ENCODE peak calls at places on chromosomes 11 and 22, in six cellular contexts. One of them, this sample, is unnamed.

GRCh38 chr11:1854132-1854948 is 1.5 kb downstream of the LSP1 start:
- ATAC-seq in K562: no peak
- ATAC-seq in HCT116: no peak
- ATAC-seq in GM12878: peak
- ATAC-seq in HepG2: no peak
- ATAC-seq in upper lobe of left lung: no peak
- ATAC-seq in this sample: no peak

GRCh38 chr11:67266424-67267187 is at the start of gene GRK2:
- ATAC-seq in HCT116: peak
- ATAC-seq in HepG2: peak
- ATAC-seq in GM12878: peak
- ATAC-seq in K562: peak
- ATAC-seq in upper lobe of left lung: no peak
- ATAC-seq in this sample: peak

GRCh38 chr11:131640320-131640719 is 269.9 kb downstream of the NTM start:
- ATAC-seq in upper lobe of left lung: no peak
- ATAC-seq in HCT116: no peak
- ATAC-seq in GM12878: no peak
- ATAC-seq in K562: no peak
- ATAC-seq in HepG2: no peak
- ATAC-seq in this sample: no peak

GRCh38 chr11:77081976-77082836 is 15.4 kb downstream of the CAPN5 start:
- ATAC-seq in HepG2: peak
- ATAC-seq in GM12878: no peak
- ATAC-seq in K562: peak
- ATAC-seq in HCT116: no peak
- ATAC-seq in upper lobe of left lung: peak
- ATAC-seq in this sample: peak

GRCh38 chr22:31944700-31945477 is 554 bp downstream of the YWHAH start:
- ATAC-seq in upper lobe of left lung: peak
- ATAC-seq in HepG2: peak
- ATAC-seq in GM12878: peak
- ATAC-seq in K562: peak
- ATAC-seq in HCT116: peak
- ATAC-seq in this sample: peak

GRCh38 chr22:29004647-29005371 is 56.8 kb downstream of the C22orf31 start:
- ATAC-seq in upper lobe of left lung: peak
- ATAC-seq in HCT116: peak
- ATAC-seq in HepG2: peak
- ATAC-seq in K562: no peak
- ATAC-seq in GM12878: peak
- ATAC-seq in this sample: peak

GRCh38 chr11:75265851-75266531 is 25.4 kb downstream of the TPBGL start:
- ATAC-seq in HCT116: no peak
- ATAC-seq in upper lobe of left lung: no peak
- ATAC-seq in GM12878: no peak
- ATAC-seq in K562: no peak
- ATAC-seq in HepG2: peak
- ATAC-seq in this sample: peak

GRCh38 chr11:36702330-36703054 is 104.5 kb upstream of the RAG2 start:
- ATAC-seq in K562: peak
- ATAC-seq in HepG2: peak
- ATAC-seq in upper lobe of left lung: no peak
- ATAC-seq in HCT116: peak
- ATAC-seq in GM12878: peak
- ATAC-seq in this sample: peak

GRCh38 chr11:37632748-37633147 is 1034.7 kb upstream of the RAG2 start:
- ATAC-seq in HCT116: no peak
- ATAC-seq in GM12878: no peak
- ATAC-seq in HepG2: no peak
- ATAC-seq in K562: no peak
- ATAC-seq in upper lobe of left lung: no peak
- ATAC-seq in this sample: no peak

GRCh38 chr11:57434640-57435546 is 8.0 kb upstream of the SLC43A3 start:
- ATAC-seq in upper lobe of left lung: peak
- ATAC-seq in HepG2: peak
- ATAC-seq in K562: no peak
- ATAC-seq in HCT116: no peak
- ATAC-seq in GM12878: no peak
- ATAC-seq in this sample: peak

GRCh38 chr11:102005306-102005705 is 41.9 kb upstream of the CFAP300 start:
- ATAC-seq in HCT116: no peak
- ATAC-seq in upper lobe of left lung: no peak
- ATAC-seq in GM12878: no peak
- ATAC-seq in HepG2: no peak
- ATAC-seq in K562: no peak
- ATAC-seq in this sample: no peak

GRCh38 chr22:41595703-41596102 is 6.1 kb upstream of the PMM1 start:
- ATAC-seq in K562: no peak
- ATAC-seq in upper lobe of left lung: no peak
- ATAC-seq in GM12878: no peak
- ATAC-seq in HepG2: no peak
- ATAC-seq in HCT116: no peak
- ATAC-seq in this sample: no peak

GRCh38 chr11:86047275-86047991 is 21.5 kb downstream of the PICALM start:
- ATAC-seq in GM12878: peak
- ATAC-seq in HepG2: no peak
- ATAC-seq in HCT116: no peak
- ATAC-seq in K562: no peak
- ATAC-seq in upper lobe of left lung: no peak
- ATAC-seq in this sample: no peak

GRCh38 chr11:70319694-70320093 is 49.2 kb downstream of the PPFIA1 start:
- ATAC-seq in K562: no peak
- ATAC-seq in GM12878: no peak
- ATAC-seq in HCT116: no peak
- ATAC-seq in upper lobe of left lung: no peak
- ATAC-seq in HepG2: no peak
- ATAC-seq in this sample: no peak

GRCh38 chr11:2691991-2692841 is 7.6 kb downstream of the KCNQ1OT1 start:
- ATAC-seq in K562: peak
- ATAC-seq in HepG2: peak
- ATAC-seq in upper lobe of left lung: peak
- ATAC-seq in GM12878: peak
- ATAC-seq in HCT116: peak
- ATAC-seq in this sample: no peak

GRCh38 chr11:3687399-3687798 is 16.2 kb upstream of the CHRNA10 start:
- ATAC-seq in K562: no peak
- ATAC-seq in HepG2: no peak
- ATAC-seq in upper lobe of left lung: no peak
- ATAC-seq in HCT116: no peak
- ATAC-seq in GM12878: no peak
- ATAC-seq in this sample: no peak

GRCh38 chr22:22578702-22579424 is 19.8 kb upstream of the PRAME start:
- ATAC-seq in K562: peak
- ATAC-seq in upper lobe of left lung: no peak
- ATAC-seq in GM12878: no peak
- ATAC-seq in HCT116: no peak
- ATAC-seq in HepG2: no peak
- ATAC-seq in this sample: no peak

GRCh38 chr11:67027483-67027930 is 4.6 kb downstream of the SYT12 start:
- ATAC-seq in HCT116: no peak
- ATAC-seq in GM12878: peak
- ATAC-seq in HepG2: no peak
- ATAC-seq in K562: no peak
- ATAC-seq in upper lobe of left lung: no peak
- ATAC-seq in this sample: no peak

GRCh38 chr22:21857501-21857914 is 9.9 kb downstream of the MAPK1 start:
- ATAC-seq in K562: no peak
- ATAC-seq in upper lobe of left lung: no peak
- ATAC-seq in GM12878: peak
- ATAC-seq in HCT116: no peak
- ATAC-seq in HepG2: peak
- ATAC-seq in this sample: no peak

GRCh38 chr22:50304528-50305392 is 2.7 kb downstream of the PLXNB2 start:
- ATAC-seq in upper lobe of left lung: no peak
- ATAC-seq in K562: peak
- ATAC-seq in HCT116: no peak
- ATAC-seq in HepG2: no peak
- ATAC-seq in GM12878: peak
- ATAC-seq in this sample: no peak

GRCh38 chr22:49951001-49951677 is 9.4 kb upstream of the PIM3 start:
- ATAC-seq in HepG2: no peak
- ATAC-seq in K562: no peak
- ATAC-seq in HCT116: peak
- ATAC-seq in upper lobe of left lung: peak
- ATAC-seq in GM12878: peak
- ATAC-seq in this sample: no peak

GRCh38 chr11:101129203-101129943 is at the start of gene PGR:
- ATAC-seq in GM12878: no peak
- ATAC-seq in HCT116: no peak
- ATAC-seq in K562: peak
- ATAC-seq in upper lobe of left lung: peak
- ATAC-seq in HepG2: no peak
- ATAC-seq in this sample: peak

GRCh38 chr22:33906954-33907353 is 13.3 kb downstream of the LARGE1 start:
- ATAC-seq in upper lobe of left lung: no peak
- ATAC-seq in HepG2: no peak
- ATAC-seq in HCT116: no peak
- ATAC-seq in K562: no peak
- ATAC-seq in GM12878: no peak
- ATAC-seq in this sample: no peak

GRCh38 chr11:67644042-67644441 is 4.5 kb upstream of the TBX10 start:
- ATAC-seq in HCT116: no peak
- ATAC-seq in GM12878: no peak
- ATAC-seq in upper lobe of left lung: no peak
- ATAC-seq in K562: peak
- ATAC-seq in HepG2: no peak
- ATAC-seq in this sample: no peak

GRCh38 chr22:21758056-21758455 is 22.5 kb upstream of the YPEL1 start:
- ATAC-seq in HepG2: no peak
- ATAC-seq in K562: no peak
- ATAC-seq in upper lobe of left lung: no peak
- ATAC-seq in HCT116: no peak
- ATAC-seq in GM12878: no peak
- ATAC-seq in this sample: no peak

GRCh38 chr11:28146123-28146751 is 38.0 kb downstream of the METTL15 start:
- ATAC-seq in upper lobe of left lung: no peak
- ATAC-seq in HCT116: peak
- ATAC-seq in GM12878: peak
- ATAC-seq in HepG2: no peak
- ATAC-seq in K562: no peak
- ATAC-seq in this sample: peak

GRCh38 chr22:22820626-22821025 is 67.0 kb upstream of the IGLL5 start:
- ATAC-seq in HCT116: no peak
- ATAC-seq in upper lobe of left lung: no peak
- ATAC-seq in HepG2: no peak
- ATAC-seq in GM12878: no peak
- ATAC-seq in K562: no peak
- ATAC-seq in this sample: no peak

GRCh38 chr11:12827929-12828812 is 153.9 kb downstream of the TEAD1 start:
- ATAC-seq in HCT116: peak
- ATAC-seq in upper lobe of left lung: peak
- ATAC-seq in HepG2: peak
- ATAC-seq in GM12878: peak
- ATAC-seq in K562: peak
- ATAC-seq in this sample: peak
- TF ChIP-seq POLR2AphosphoS5 in HCT116: no peak
- TF ChIP-seq POLR2AphosphoS5 in upper lobe of left lung: no peak
- TF ChIP-seq POLR2AphosphoS5 in HepG2: peak
- TF ChIP-seq POLR2AphosphoS5 in GM12878: no peak
- TF ChIP-seq POLR2AphosphoS5 in K562: no peak
- TF ChIP-seq POLR2AphosphoS5 in this sample: no peak

GRCh38 chr11:41065432-41065831 is 394.0 kb downstream of the LRRC4C start:
- ATAC-seq in upper lobe of left lung: no peak
- ATAC-seq in K562: no peak
- ATAC-seq in HepG2: no peak
- ATAC-seq in GM12878: no peak
- ATAC-seq in HCT116: no peak
- ATAC-seq in this sample: no peak
- TF ChIP-seq POLR2A in upper lobe of left lung: no peak
- TF ChIP-seq POLR2A in K562: no peak
- TF ChIP-seq POLR2A in HepG2: no peak
- TF ChIP-seq POLR2A in GM12878: no peak
- TF ChIP-seq POLR2A in HCT116: no peak
- TF ChIP-seq POLR2A in this sample: no peak

GRCh38 chr11:46240371-46240770 is 37.1 kb upstream of the CREB3L1 start:
- ATAC-seq in upper lobe of left lung: no peak
- ATAC-seq in K562: no peak
- ATAC-seq in HCT116: no peak
- ATAC-seq in HepG2: no peak
- ATAC-seq in GM12878: no peak
- ATAC-seq in this sample: no peak

GRCh38 chr11:46239801-46240061 is 37.7 kb upstream of the CREB3L1 start:
- ATAC-seq in HepG2: no peak
- ATAC-seq in K562: no peak
- ATAC-seq in GM12878: no peak
- ATAC-seq in upper lobe of left lung: no peak
- ATAC-seq in HCT116: no peak
- ATAC-seq in this sample: no peak

GRCh38 chr11:46238078-46238966 is 39.1 kb upstream of the CREB3L1 start:
- ATAC-seq in GM12878: peak
- ATAC-seq in upper lobe of left lung: peak
- ATAC-seq in HCT116: peak
- ATAC-seq in HepG2: peak
- ATAC-seq in K562: peak
- ATAC-seq in this sample: peak

GRCh38 chr11:46240861-46241260 is 36.6 kb upstream of the CREB3L1 start:
- ATAC-seq in GM12878: no peak
- ATAC-seq in HCT116: no peak
- ATAC-seq in upper lobe of left lung: no peak
- ATAC-seq in HepG2: no peak
- ATAC-seq in K562: no peak
- ATAC-seq in this sample: no peak

GRCh38 chr11:46238967-46239800 is 38.3 kb upstream of the CREB3L1 start:
- ATAC-seq in K562: peak
- ATAC-seq in HCT116: peak
- ATAC-seq in upper lobe of left lung: peak
- ATAC-seq in HepG2: peak
- ATAC-seq in GM12878: peak
- ATAC-seq in this sample: peak
- TF ChIP-seq POLR2AphosphoS5 in K562: no peak
- TF ChIP-seq POLR2AphosphoS5 in HCT116: peak
- TF ChIP-seq POLR2AphosphoS5 in upper lobe of left lung: no peak
- TF ChIP-seq POLR2AphosphoS5 in HepG2: no peak
- TF ChIP-seq POLR2AphosphoS5 in GM12878: no peak
- TF ChIP-seq POLR2AphosphoS5 in this sample: peak

DNA sequence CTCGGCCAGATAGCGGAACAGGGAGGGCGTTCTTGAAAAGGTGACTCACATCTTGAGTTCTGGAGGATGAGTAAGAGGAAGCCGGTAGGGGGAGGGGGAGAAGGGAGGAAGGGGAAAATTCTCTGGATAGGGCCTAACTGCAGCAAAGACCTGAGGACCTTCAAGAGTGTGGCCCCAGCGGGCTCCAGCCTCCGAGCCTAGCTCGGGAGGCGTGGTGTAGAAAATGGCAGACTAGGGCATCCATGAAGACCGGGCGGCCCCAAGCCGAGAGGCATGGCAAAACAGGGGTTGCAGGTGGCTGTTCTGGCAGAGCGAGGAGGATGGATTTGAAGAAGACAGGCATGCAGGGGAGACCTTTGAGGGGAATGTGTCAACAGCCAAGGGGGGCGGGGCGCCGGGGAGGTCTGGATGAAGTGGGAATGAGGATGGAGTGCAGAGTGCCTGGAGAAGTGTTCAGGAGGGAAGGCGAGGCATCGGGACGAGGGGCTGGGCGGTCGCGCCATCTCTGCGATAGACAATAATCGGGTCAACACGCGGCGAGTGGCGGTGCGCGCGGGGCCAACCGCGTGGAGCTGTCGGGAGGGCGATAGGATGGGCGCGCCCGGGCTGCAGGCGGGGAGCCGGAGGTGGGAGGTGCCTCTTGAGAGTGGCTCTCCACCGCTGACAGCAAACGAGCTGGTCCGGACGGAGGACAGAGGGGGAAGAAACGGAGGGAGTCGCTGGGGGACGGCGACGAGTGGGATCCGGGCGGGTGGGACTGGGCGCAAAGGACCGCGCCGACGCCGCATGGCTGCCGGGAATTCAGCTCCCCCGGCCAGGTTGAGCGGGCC is 40.0 kb upstream of the CREB3L1 start:
- ATAC-seq in K562: peak
- ATAC-seq in HCT116: peak
- ATAC-seq in HepG2: peak
- ATAC-seq in GM12878: peak
- ATAC-seq in upper lobe of left lung: peak
- ATAC-seq in this sample: peak
- TF ChIP-seq POLR2A in K562: peak
- TF ChIP-seq POLR2A in HCT116: peak
- TF ChIP-seq POLR2A in HepG2: no peak
- TF ChIP-seq POLR2A in GM12878: no peak
- TF ChIP-seq POLR2A in upper lobe of left lung: no peak
- TF ChIP-seq POLR2A in this sample: no peak